ENCODE peak calls at places on chromosomes 16 and 17, in six cellular contexts. One of them, this sample, is unnamed.

GRCh38 chr16:20300312-20301097 is 26.8 kb downstream of the GP2 start:
- DNase-seq in IMR-90: peak
- DNase-seq in OCI-LY7: peak
- DNase-seq in GM23248: peak
- DNase-seq in HCT116: peak
- DNase-seq in Karpas-422: peak
- DNase-seq in this sample: peak

GRCh38 chr17:62093188-62094155 is 28.4 kb upstream of the MED13 start:
- DNase-seq in IMR-90: peak
- DNase-seq in OCI-LY7: no peak
- DNase-seq in HCT116: peak
- DNase-seq in GM23248: peak
- DNase-seq in Karpas-422: no peak
- DNase-seq in this sample: peak

GRCh38 chr17:45709889-45710288 is 74.2 kb upstream of the CRHR1 start:
- DNase-seq in Karpas-422: no peak
- DNase-seq in GM23248: no peak
- DNase-seq in OCI-LY7: no peak
- DNase-seq in IMR-90: no peak
- DNase-seq in HCT116: no peak
- DNase-seq in this sample: no peak

GRCh38 chr17:65551641-65552040 is 9.8 kb downstream of the AXIN2 start:
- DNase-seq in HCT116: no peak
- DNase-seq in GM23248: no peak
- DNase-seq in Karpas-422: no peak
- DNase-seq in OCI-LY7: no peak
- DNase-seq in IMR-90: no peak
- DNase-seq in this sample: no peak

GRCh38 chr16:69831212-69832123 is 69.3 kb downstream of the WWP2 start:
- DNase-seq in HCT116: no peak
- DNase-seq in GM23248: peak
- DNase-seq in Karpas-422: no peak
- DNase-seq in IMR-90: peak
- DNase-seq in OCI-LY7: no peak
- DNase-seq in this sample: peak

GRCh38 chr17:69246726-69247375 is 18.2 kb upstream of the ABCA10 start:
- DNase-seq in GM23248: peak
- DNase-seq in IMR-90: peak
- DNase-seq in Karpas-422: peak
- DNase-seq in HCT116: peak
- DNase-seq in OCI-LY7: peak
- DNase-seq in this sample: peak

GRCh38 chr16:11315499-11315898 is 29.8 kb upstream of the RMI2 start:
- DNase-seq in OCI-LY7: no peak
- DNase-seq in GM23248: peak
- DNase-seq in IMR-90: peak
- DNase-seq in HCT116: no peak
- DNase-seq in Karpas-422: no peak
- DNase-seq in this sample: no peak

GRCh38 chr16:79090966-79091365 is 509.6 kb downstream of the MAF start:
- DNase-seq in GM23248: no peak
- DNase-seq in Karpas-422: no peak
- DNase-seq in OCI-LY7: no peak
- DNase-seq in IMR-90: no peak
- DNase-seq in HCT116: no peak
- DNase-seq in this sample: no peak

GRCh38 chr16:67546761-67547422 is 15.4 kb upstream of the CTCF start:
- DNase-seq in GM23248: peak
- DNase-seq in IMR-90: peak
- DNase-seq in Karpas-422: peak
- DNase-seq in OCI-LY7: peak
- DNase-seq in HCT116: peak
- DNase-seq in this sample: peak

GRCh38 chr17:42112552-42113176 is at the start of gene DHX58:
- DNase-seq in HCT116: no peak
- DNase-seq in IMR-90: peak
- DNase-seq in GM23248: peak
- DNase-seq in OCI-LY7: peak
- DNase-seq in Karpas-422: peak
- DNase-seq in this sample: peak

GRCh38 chr16:53789159-53789558 is 85.2 kb downstream of the FTO start:
- DNase-seq in OCI-LY7: no peak
- DNase-seq in Karpas-422: no peak
- DNase-seq in IMR-90: peak
- DNase-seq in HCT116: no peak
- DNase-seq in GM23248: peak
- DNase-seq in this sample: no peak

GRCh38 chr16:31357324-31358156 is 2.6 kb downstream of the ITGAX start:
- DNase-seq in IMR-90: no peak
- DNase-seq in OCI-LY7: no peak
- DNase-seq in GM23248: no peak
- DNase-seq in Karpas-422: no peak
- DNase-seq in HCT116: no peak
- DNase-seq in this sample: no peak

GRCh38 chr17:60390881-60391418 is 983 bp downstream of the USP32 start:
- DNase-seq in HCT116: no peak
- DNase-seq in GM23248: peak
- DNase-seq in Karpas-422: peak
- DNase-seq in OCI-LY7: peak
- DNase-seq in IMR-90: peak
- DNase-seq in this sample: peak

GRCh38 chr17:10976401-10976800 is 138.5 kb upstream of the PIRT start:
- DNase-seq in Karpas-422: no peak
- DNase-seq in OCI-LY7: no peak
- DNase-seq in HCT116: no peak
- DNase-seq in GM23248: no peak
- DNase-seq in IMR-90: no peak
- DNase-seq in this sample: no peak

GRCh38 chr17:58759522-58759921 is 3.9 kb downstream of the PPM1E start:
- DNase-seq in GM23248: no peak
- DNase-seq in OCI-LY7: no peak
- DNase-seq in Karpas-422: no peak
- DNase-seq in HCT116: no peak
- DNase-seq in IMR-90: no peak
- DNase-seq in this sample: no peak

GRCh38 chr17:68646626-68647526 is 45.7 kb upstream of the FAM20A start:
- DNase-seq in IMR-90: no peak
- DNase-seq in HCT116: no peak
- DNase-seq in GM23248: peak
- DNase-seq in OCI-LY7: no peak
- DNase-seq in Karpas-422: no peak
- DNase-seq in this sample: no peak

GRCh38 chr17:61805399-61805798 is 57.9 kb downstream of the BRIP1 start:
- DNase-seq in HCT116: peak
- DNase-seq in Karpas-422: no peak
- DNase-seq in GM23248: peak
- DNase-seq in IMR-90: peak
- DNase-seq in OCI-LY7: no peak
- DNase-seq in this sample: no peak

GRCh38 chr16:79776243-79776884 is 175.8 kb upstream of the MAF start:
- DNase-seq in Karpas-422: no peak
- DNase-seq in HCT116: no peak
- DNase-seq in IMR-90: no peak
- DNase-seq in GM23248: peak
- DNase-seq in OCI-LY7: no peak
- DNase-seq in this sample: no peak

GRCh38 chr16:2037631-2038358 is 9.8 kb downstream of the NTHL1 start:
- DNase-seq in IMR-90: no peak
- DNase-seq in HCT116: no peak
- DNase-seq in GM23248: no peak
- DNase-seq in Karpas-422: no peak
- DNase-seq in OCI-LY7: no peak
- DNase-seq in this sample: no peak

GRCh38 chr16:2034695-2035430 is 8.2 kb downstream of the NHERF2 start:
- DNase-seq in Karpas-422: no peak
- DNase-seq in IMR-90: no peak
- DNase-seq in HCT116: no peak
- DNase-seq in GM23248: no peak
- DNase-seq in OCI-LY7: no peak
- DNase-seq in this sample: no peak

GRCh38 chr16:2036200-2036966 is 9.7 kb downstream of the NHERF2 start:
- DNase-seq in Karpas-422: no peak
- DNase-seq in HCT116: no peak
- DNase-seq in OCI-LY7: no peak
- DNase-seq in GM23248: no peak
- DNase-seq in IMR-90: no peak
- DNase-seq in this sample: no peak

GRCh38 chr16:2037115-2037514 is 10.4 kb downstream of the NHERF2 start:
- DNase-seq in GM23248: no peak
- DNase-seq in Karpas-422: no peak
- DNase-seq in HCT116: no peak
- DNase-seq in IMR-90: no peak
- DNase-seq in OCI-LY7: no peak
- DNase-seq in this sample: no peak

DNA sequence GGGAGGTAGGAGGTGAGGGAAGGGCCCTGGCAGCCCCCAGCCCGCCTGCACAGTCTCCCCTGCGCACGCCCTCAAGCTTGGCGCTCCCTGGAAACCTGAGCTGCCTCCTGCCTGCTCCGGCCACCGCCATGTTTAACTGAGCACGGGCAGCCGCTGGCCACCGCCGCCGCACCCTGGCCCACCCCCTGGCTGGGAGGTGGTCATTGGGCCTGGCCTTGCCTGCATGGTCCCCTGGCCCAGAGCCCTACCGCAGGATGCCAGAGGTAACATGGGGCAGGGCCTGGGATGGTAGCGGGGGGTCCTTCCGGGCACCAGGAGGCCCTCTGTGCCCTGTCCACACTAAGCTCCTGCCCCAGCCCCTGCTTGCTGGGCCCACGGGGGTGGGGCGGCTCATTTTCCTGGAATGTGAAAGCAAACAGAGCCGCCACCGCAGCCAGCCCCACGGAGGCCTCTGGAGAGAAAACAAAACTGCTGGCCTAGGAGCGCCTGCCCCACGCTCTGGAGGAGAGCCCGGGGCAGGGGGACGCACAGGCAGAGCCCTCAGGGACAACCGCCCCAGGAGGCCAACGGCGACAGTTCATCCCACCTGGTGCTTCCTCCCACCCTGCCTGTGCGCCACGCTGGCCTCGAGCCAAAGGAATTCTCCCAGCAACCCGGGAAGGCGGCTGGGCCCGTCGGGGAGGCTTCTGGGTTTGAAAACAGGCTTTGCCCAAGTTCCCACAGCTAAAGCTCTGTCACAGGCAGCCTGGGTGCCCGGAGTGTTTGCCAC is 8.9 kb downstream of the NHERF2 start:
- DNase-seq in GM23248: peak
- DNase-seq in HCT116: no peak
- DNase-seq in IMR-90: peak
- DNase-seq in Karpas-422: no peak
- DNase-seq in OCI-LY7: no peak
- DNase-seq in this sample: peak
- H3K4me2 ChIP-seq in GM23248: peak
- H3K4me2 ChIP-seq in HCT116: no peak
- H3K4me2 ChIP-seq in IMR-90: peak
- H3K4me2 ChIP-seq in Karpas-422: no peak
- H3K4me2 ChIP-seq in OCI-LY7: no peak
- H3K4me2 ChIP-seq in this sample: peak

DNA sequence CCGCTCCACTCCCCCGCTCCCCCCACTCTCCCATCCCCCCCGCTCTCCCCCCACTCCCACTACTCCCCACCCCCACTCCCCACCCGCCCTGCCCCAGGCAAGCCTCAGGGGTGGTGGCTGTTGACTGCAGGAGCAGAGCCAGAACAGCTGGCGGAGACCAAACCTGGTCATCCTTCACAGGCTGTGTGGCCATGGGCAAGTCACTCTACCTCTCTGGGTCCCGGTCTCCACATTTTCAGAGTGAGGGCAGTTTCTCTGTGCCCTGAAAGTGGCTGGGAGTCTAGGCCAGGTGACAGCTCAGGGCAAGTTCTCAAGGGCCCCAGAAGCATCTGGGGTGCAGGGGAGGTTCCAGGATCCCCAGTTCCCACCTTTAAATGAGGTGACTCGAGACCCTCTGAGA is 15.1 kb upstream of the BAHCC1 start:
- DNase-seq in GM23248: no peak
- DNase-seq in HCT116: no peak
- DNase-seq in IMR-90: no peak
- DNase-seq in Karpas-422: peak
- DNase-seq in OCI-LY7: no peak
- DNase-seq in this sample: no peak
- H3K4me2 ChIP-seq in GM23248: no peak
- H3K4me2 ChIP-seq in HCT116: peak
- H3K4me2 ChIP-seq in IMR-90: no peak
- H3K4me2 ChIP-seq in Karpas-422: no peak
- H3K4me2 ChIP-seq in OCI-LY7: no peak
- H3K4me2 ChIP-seq in this sample: no peak

DNA sequence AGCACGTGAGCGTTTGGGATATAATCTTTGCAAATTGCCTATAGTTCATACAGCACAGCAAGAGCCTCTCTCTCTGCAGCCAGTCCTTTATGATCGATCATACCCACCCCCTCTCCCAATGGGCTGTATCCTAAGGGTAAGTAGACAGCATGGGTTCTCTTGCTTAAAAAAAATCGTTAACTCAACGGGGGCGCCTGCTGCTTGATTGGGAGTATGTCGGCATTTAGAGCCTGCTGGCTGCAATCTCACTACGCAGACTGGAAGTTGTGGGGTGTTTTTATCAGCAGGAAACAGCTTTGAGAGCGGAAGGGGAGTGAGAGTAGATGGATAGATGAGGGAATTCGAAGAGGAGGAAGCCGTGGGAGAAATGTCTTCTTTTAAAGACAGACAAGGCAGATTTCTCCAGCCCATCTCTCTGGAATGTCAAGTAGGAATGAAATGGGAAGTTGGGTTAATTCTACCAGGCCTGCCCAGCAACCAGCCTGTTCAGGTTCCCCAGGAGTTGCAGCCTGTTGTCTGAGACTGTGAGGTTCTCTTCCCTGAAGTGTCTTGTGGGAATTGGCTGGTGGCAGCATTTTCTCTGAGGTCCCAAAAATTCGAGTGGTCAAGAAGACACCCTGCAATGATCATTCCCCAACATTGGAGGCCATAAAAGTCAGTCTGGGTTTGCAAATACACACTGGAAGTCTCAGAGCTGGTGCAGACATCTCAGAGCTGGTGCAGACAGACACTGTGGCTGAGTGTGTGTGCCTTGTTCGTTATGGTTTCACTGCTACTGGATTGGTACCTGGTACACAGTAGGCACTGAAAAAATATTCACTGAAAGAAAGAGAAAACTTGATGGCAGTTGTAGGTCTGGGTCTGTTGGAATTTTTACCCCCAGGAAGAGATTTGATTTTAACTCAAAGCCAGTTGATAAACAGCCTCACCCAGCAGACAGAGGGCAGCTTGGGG is 65.7 kb downstream of the PRKCB start:
- DNase-seq in Karpas-422: no peak
- DNase-seq in HCT116: no peak
- DNase-seq in OCI-LY7: no peak
- DNase-seq in IMR-90: no peak
- DNase-seq in GM23248: no peak
- DNase-seq in this sample: no peak
- H3K4me2 ChIP-seq in Karpas-422: no peak
- H3K4me2 ChIP-seq in HCT116: no peak
- H3K4me2 ChIP-seq in OCI-LY7: no peak
- H3K4me2 ChIP-seq in IMR-90: no peak
- H3K4me2 ChIP-seq in GM23248: no peak
- H3K4me2 ChIP-seq in this sample: no peak

DNA sequence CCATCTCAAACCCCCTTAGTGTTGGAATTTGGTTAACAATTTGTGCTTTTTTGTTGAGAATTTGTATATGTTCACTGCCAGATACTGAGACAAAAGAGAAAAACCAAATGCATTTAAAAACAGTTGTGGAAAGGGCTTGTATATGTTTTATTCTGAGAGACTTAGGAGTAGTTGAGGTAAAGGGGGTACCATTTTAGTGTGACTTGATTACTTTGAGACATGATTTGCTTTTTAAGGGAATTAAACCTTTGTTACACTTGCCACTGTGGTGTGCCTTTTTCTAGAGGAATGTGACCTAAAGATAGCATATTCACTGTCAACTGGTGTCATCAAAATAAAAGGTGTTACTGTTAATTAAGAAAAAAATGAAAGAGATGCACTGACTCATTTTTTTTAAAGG is 4.5 kb downstream of the IGF2BP1 start:
- DNase-seq in IMR-90: no peak
- DNase-seq in HCT116: no peak
- DNase-seq in GM23248: no peak
- DNase-seq in OCI-LY7: no peak
- DNase-seq in Karpas-422: no peak
- DNase-seq in this sample: no peak
- H3K4me2 ChIP-seq in IMR-90: peak
- H3K4me2 ChIP-seq in HCT116: no peak
- H3K4me2 ChIP-seq in GM23248: peak
- H3K4me2 ChIP-seq in OCI-LY7: peak
- H3K4me2 ChIP-seq in Karpas-422: no peak
- H3K4me2 ChIP-seq in this sample: peak

This sample was measured in HepG2.